ENCODE peak calls at places on chromosome 7, in nine cellular contexts. One of them, this sample, is unnamed.

GRCh38 chr7:105776068-105776790 is 100.2 kb downstream of the ATXN7L1 start:
- DNase-seq in left ventricle myocardium inferior: no peak
- DNase-seq in GM12865: no peak
- DNase-seq in stomach: peak
- DNase-seq in A549: peak
- DNase-seq in activated B cell treated with CpG ODN at 0.5 μM for 24 hours: no peak
- DNase-seq in bronchial epithelial cell: peak
- DNase-seq in endothelial cell: no peak
- DNase-seq in AG10803: peak
- DNase-seq in this sample: no peak

GRCh38 chr7:17530741-17531417 is 232.4 kb downstream of the AHR start:
- DNase-seq in A549: no peak
- DNase-seq in GM12865: peak
- DNase-seq in left ventricle myocardium inferior: no peak
- DNase-seq in AG10803: no peak
- DNase-seq in endothelial cell: no peak
- DNase-seq in activated B cell treated with CpG ODN at 0.5 μM for 24 hours: no peak
- DNase-seq in stomach: no peak
- DNase-seq in bronchial epithelial cell: peak
- DNase-seq in this sample: no peak

GRCh38 chr7:66837007-66837406 is 84.0 kb upstream of the TMEM248 start:
- DNase-seq in bronchial epithelial cell: peak
- DNase-seq in activated B cell treated with CpG ODN at 0.5 μM for 24 hours: no peak
- DNase-seq in stomach: peak
- DNase-seq in AG10803: no peak
- DNase-seq in A549: no peak
- DNase-seq in endothelial cell: no peak
- DNase-seq in left ventricle myocardium inferior: no peak
- DNase-seq in GM12865: peak
- DNase-seq in this sample: no peak

GRCh38 chr7:128120116-128120515 is 88.9 kb upstream of the LRRC4 start:
- DNase-seq in bronchial epithelial cell: no peak
- DNase-seq in activated B cell treated with CpG ODN at 0.5 μM for 24 hours: no peak
- DNase-seq in A549: no peak
- DNase-seq in stomach: no peak
- DNase-seq in endothelial cell: no peak
- DNase-seq in left ventricle myocardium inferior: no peak
- DNase-seq in GM12865: no peak
- DNase-seq in AG10803: no peak
- DNase-seq in this sample: no peak

GRCh38 chr7:143361552-143362125 is 874 bp downstream of the FAM131B start:
- DNase-seq in left ventricle myocardium inferior: no peak
- DNase-seq in GM12865: no peak
- DNase-seq in endothelial cell: no peak
- DNase-seq in stomach: no peak
- DNase-seq in bronchial epithelial cell: no peak
- DNase-seq in activated B cell treated with CpG ODN at 0.5 μM for 24 hours: no peak
- DNase-seq in AG10803: no peak
- DNase-seq in A549: no peak
- DNase-seq in this sample: no peak

GRCh38 chr7:51316262-51316665 is 345 bp downstream of the COBL start:
- DNase-seq in A549: peak
- DNase-seq in left ventricle myocardium inferior: peak
- DNase-seq in AG10803: no peak
- DNase-seq in GM12865: no peak
- DNase-seq in activated B cell treated with CpG ODN at 0.5 μM for 24 hours: no peak
- DNase-seq in bronchial epithelial cell: no peak
- DNase-seq in endothelial cell: peak
- DNase-seq in stomach: peak
- DNase-seq in this sample: no peak

GRCh38 chr7:14016950-14017349 is 27.5 kb upstream of the ETV1 start:
- DNase-seq in activated B cell treated with CpG ODN at 0.5 μM for 24 hours: no peak
- DNase-seq in A549: no peak
- DNase-seq in GM12865: no peak
- DNase-seq in stomach: no peak
- DNase-seq in left ventricle myocardium inferior: no peak
- DNase-seq in bronchial epithelial cell: no peak
- DNase-seq in endothelial cell: no peak
- DNase-seq in AG10803: peak
- DNase-seq in this sample: no peak

GRCh38 chr7:1922071-1922869 is 252.2 kb downstream of the ELFN1 start:
- DNase-seq in left ventricle myocardium inferior: no peak
- DNase-seq in A549: no peak
- DNase-seq in activated B cell treated with CpG ODN at 0.5 μM for 24 hours: no peak
- DNase-seq in GM12865: no peak
- DNase-seq in endothelial cell: no peak
- DNase-seq in stomach: no peak
- DNase-seq in AG10803: peak
- DNase-seq in bronchial epithelial cell: no peak
- DNase-seq in this sample: no peak

GRCh38 chr7:70383947-70384475 is 747.9 kb upstream of the GALNT17 start:
- DNase-seq in bronchial epithelial cell: no peak
- DNase-seq in activated B cell treated with CpG ODN at 0.5 μM for 24 hours: no peak
- DNase-seq in AG10803: no peak
- DNase-seq in stomach: no peak
- DNase-seq in A549: no peak
- DNase-seq in endothelial cell: no peak
- DNase-seq in left ventricle myocardium inferior: no peak
- DNase-seq in GM12865: no peak
- DNase-seq in this sample: no peak

GRCh38 chr7:48090095-48090805 is 1.2 kb downstream of the UPP1 start:
- DNase-seq in GM12865: no peak
- DNase-seq in left ventricle myocardium inferior: peak
- DNase-seq in bronchial epithelial cell: no peak
- DNase-seq in A549: no peak
- DNase-seq in AG10803: no peak
- DNase-seq in stomach: no peak
- DNase-seq in endothelial cell: peak
- DNase-seq in activated B cell treated with CpG ODN at 0.5 μM for 24 hours: no peak
- DNase-seq in this sample: no peak

GRCh38 chr7:130292682-130293257 is at the start of gene CPA4:
- DNase-seq in stomach: no peak
- DNase-seq in A549: peak
- DNase-seq in endothelial cell: no peak
- DNase-seq in GM12865: peak
- DNase-seq in activated B cell treated with CpG ODN at 0.5 μM for 24 hours: no peak
- DNase-seq in AG10803: peak
- DNase-seq in left ventricle myocardium inferior: no peak
- DNase-seq in bronchial epithelial cell: peak
- DNase-seq in this sample: no peak

GRCh38 chr7:102285541-102286236 is 979 bp upstream of the SH2B2 start:
- DNase-seq in AG10803: no peak
- DNase-seq in left ventricle myocardium inferior: no peak
- DNase-seq in GM12865: no peak
- DNase-seq in stomach: no peak
- DNase-seq in endothelial cell: no peak
- DNase-seq in activated B cell treated with CpG ODN at 0.5 μM for 24 hours: no peak
- DNase-seq in bronchial epithelial cell: no peak
- DNase-seq in A549: no peak
- DNase-seq in this sample: no peak

GRCh38 chr7:102287082-102287464 is 405 bp downstream of the SH2B2 start:
- DNase-seq in bronchial epithelial cell: no peak
- DNase-seq in activated B cell treated with CpG ODN at 0.5 μM for 24 hours: no peak
- DNase-seq in stomach: no peak
- DNase-seq in AG10803: no peak
- DNase-seq in GM12865: no peak
- DNase-seq in endothelial cell: no peak
- DNase-seq in left ventricle myocardium inferior: peak
- DNase-seq in A549: no peak
- DNase-seq in this sample: no peak

GRCh38 chr7:102284891-102285540 is 1.7 kb upstream of the SH2B2 start:
- DNase-seq in A549: no peak
- DNase-seq in GM12865: no peak
- DNase-seq in activated B cell treated with CpG ODN at 0.5 μM for 24 hours: peak
- DNase-seq in bronchial epithelial cell: no peak
- DNase-seq in stomach: peak
- DNase-seq in left ventricle myocardium inferior: peak
- DNase-seq in endothelial cell: no peak
- DNase-seq in AG10803: no peak
- DNase-seq in this sample: no peak

GRCh38 chr7:102287465-102288146 is 938 bp downstream of the SH2B2 start:
- DNase-seq in A549: no peak
- DNase-seq in GM12865: peak
- DNase-seq in stomach: peak
- DNase-seq in AG10803: no peak
- DNase-seq in endothelial cell: no peak
- DNase-seq in left ventricle myocardium inferior: no peak
- DNase-seq in bronchial epithelial cell: no peak
- DNase-seq in activated B cell treated with CpG ODN at 0.5 μM for 24 hours: peak
- DNase-seq in this sample: peak

GRCh38 chr7:102286237-102287081 is at the start of gene SH2B2:
- DNase-seq in AG10803: peak
- DNase-seq in endothelial cell: peak
- DNase-seq in left ventricle myocardium inferior: peak
- DNase-seq in A549: no peak
- DNase-seq in activated B cell treated with CpG ODN at 0.5 μM for 24 hours: peak
- DNase-seq in GM12865: peak
- DNase-seq in bronchial epithelial cell: peak
- DNase-seq in stomach: peak
- DNase-seq in this sample: peak
- TF ChIP-seq CTCF in AG10803: no peak
- TF ChIP-seq CTCF in endothelial cell: no peak
- TF ChIP-seq CTCF in left ventricle myocardium inferior: no peak
- TF ChIP-seq CTCF in A549: no peak
- TF ChIP-seq CTCF in activated B cell treated with CpG ODN at 0.5 μM for 24 hours: no peak
- TF ChIP-seq CTCF in GM12865: no peak
- TF ChIP-seq CTCF in bronchial epithelial cell: no peak
- TF ChIP-seq CTCF in stomach: no peak
- TF ChIP-seq CTCF in this sample: no peak

DNA sequence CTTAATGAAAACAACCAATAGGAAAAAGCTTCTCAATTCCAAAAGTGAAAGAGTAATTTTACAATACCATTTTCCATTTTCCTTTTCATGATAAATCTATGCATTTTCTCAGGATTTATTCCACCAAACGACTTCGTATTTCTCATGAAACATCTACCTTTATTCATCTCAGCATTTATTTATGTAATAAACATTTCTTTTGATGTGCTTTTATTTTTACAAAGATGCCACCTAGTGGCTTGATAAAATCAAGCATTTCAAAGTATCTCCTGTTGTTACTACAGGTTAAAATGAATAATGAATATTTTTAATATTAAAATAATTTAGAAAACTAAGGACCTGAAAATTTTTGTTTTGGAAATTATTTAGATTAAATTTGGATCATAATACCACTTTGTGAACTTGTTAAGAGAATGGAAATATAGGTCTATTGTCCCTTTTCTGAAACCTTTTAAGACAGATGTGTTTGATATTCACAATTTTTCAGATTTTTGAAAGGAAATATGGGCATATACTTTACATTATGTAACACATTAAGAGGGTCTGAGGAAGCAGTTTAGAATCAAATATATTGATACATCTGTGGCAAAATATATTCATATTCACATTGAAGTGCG is 2.7 kb upstream of the IQUB start:
- DNase-seq in AG10803: peak
- DNase-seq in GM12865: peak
- DNase-seq in endothelial cell: no peak
- DNase-seq in stomach: no peak
- DNase-seq in A549: no peak
- DNase-seq in bronchial epithelial cell: peak
- DNase-seq in left ventricle myocardium inferior: no peak
- DNase-seq in activated B cell treated with CpG ODN at 0.5 μM for 24 hours: no peak
- DNase-seq in this sample: no peak
- TF ChIP-seq CTCF in AG10803: peak
- TF ChIP-seq CTCF in GM12865: peak
- TF ChIP-seq CTCF in endothelial cell: peak
- TF ChIP-seq CTCF in stomach: peak
- TF ChIP-seq CTCF in A549: peak
- TF ChIP-seq CTCF in bronchial epithelial cell: peak
- TF ChIP-seq CTCF in left ventricle myocardium inferior: peak
- TF ChIP-seq CTCF in activated B cell treated with CpG ODN at 0.5 μM for 24 hours: peak
- TF ChIP-seq CTCF in this sample: peak

DNA sequence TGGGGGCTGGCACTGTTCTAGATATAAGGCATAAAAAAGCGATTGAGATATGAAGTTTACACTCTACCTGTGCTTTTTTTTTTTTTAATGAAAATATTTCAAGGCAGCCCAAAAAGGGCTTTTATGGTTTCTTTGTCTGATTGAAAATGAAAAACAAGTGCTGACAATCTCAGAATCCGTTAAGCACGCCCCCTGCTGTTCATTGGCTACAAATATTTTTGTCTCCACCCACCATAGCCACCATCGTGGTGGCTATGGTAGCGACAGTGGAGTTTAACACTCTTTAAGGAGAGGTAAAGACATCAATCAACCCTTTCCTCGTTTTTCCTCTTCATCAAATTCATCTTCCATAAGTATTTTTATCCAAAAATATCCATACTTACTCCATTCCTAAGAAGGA is 94.2 kb downstream of the CD36 start:
- DNase-seq in endothelial cell: no peak
- DNase-seq in activated B cell treated with CpG ODN at 0.5 μM for 24 hours: no peak
- DNase-seq in bronchial epithelial cell: no peak
- DNase-seq in AG10803: no peak
- DNase-seq in A549: no peak
- DNase-seq in left ventricle myocardium inferior: no peak
- DNase-seq in GM12865: peak
- DNase-seq in stomach: no peak
- DNase-seq in this sample: no peak
- TF ChIP-seq CTCF in endothelial cell: peak
- TF ChIP-seq CTCF in activated B cell treated with CpG ODN at 0.5 μM for 24 hours: no peak
- TF ChIP-seq CTCF in bronchial epithelial cell: no peak
- TF ChIP-seq CTCF in AG10803: no peak
- TF ChIP-seq CTCF in A549: peak
- TF ChIP-seq CTCF in left ventricle myocardium inferior: peak
- TF ChIP-seq CTCF in GM12865: peak
- TF ChIP-seq CTCF in stomach: no peak
- TF ChIP-seq CTCF in this sample: peak

DNA sequence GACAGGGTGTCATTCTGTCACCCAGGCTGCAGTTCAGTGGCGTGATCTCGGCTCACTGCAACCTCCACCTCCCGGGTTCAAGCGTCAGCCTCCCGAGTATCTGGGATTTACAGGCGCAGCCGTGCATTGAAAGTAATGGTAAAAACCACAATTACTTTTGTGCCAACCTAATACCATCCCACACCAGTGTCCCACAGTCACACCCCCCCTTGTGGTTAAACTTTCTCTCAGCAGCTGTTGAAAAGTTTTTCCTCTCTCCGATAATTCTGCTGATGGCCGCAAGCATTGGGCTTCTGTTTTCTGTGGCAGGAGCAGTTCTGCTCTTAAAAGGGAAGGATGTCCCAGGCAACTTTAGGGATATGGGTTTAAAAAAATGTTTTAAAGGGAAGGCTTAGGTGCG is 6.6 kb upstream of the LAT2 start:
- DNase-seq in A549: peak
- DNase-seq in AG10803: peak
- DNase-seq in stomach: peak
- DNase-seq in activated B cell treated with CpG ODN at 0.5 μM for 24 hours: no peak
- DNase-seq in GM12865: peak
- DNase-seq in bronchial epithelial cell: peak
- DNase-seq in endothelial cell: peak
- DNase-seq in left ventricle myocardium inferior: no peak
- DNase-seq in this sample: no peak
- TF ChIP-seq CTCF in A549: peak
- TF ChIP-seq CTCF in AG10803: peak
- TF ChIP-seq CTCF in stomach: peak
- TF ChIP-seq CTCF in activated B cell treated with CpG ODN at 0.5 μM for 24 hours: peak
- TF ChIP-seq CTCF in GM12865: peak
- TF ChIP-seq CTCF in bronchial epithelial cell: peak
- TF ChIP-seq CTCF in endothelial cell: peak
- TF ChIP-seq CTCF in left ventricle myocardium inferior: peak
- TF ChIP-seq CTCF in this sample: no peak

GRCh38 chr7:31059551-31059950 is 7.4 kb downstream of the ADCYAP1R1 start:
- DNase-seq in A549: no peak
- DNase-seq in GM12865: no peak
- DNase-seq in stomach: no peak
- DNase-seq in bronchial epithelial cell: no peak
- DNase-seq in activated B cell treated with CpG ODN at 0.5 μM for 24 hours: no peak
- DNase-seq in left ventricle myocardium inferior: no peak
- DNase-seq in endothelial cell: peak
- DNase-seq in AG10803: no peak
- DNase-seq in this sample: no peak
- TF ChIP-seq CTCF in A549: no peak
- TF ChIP-seq CTCF in GM12865: no peak
- TF ChIP-seq CTCF in stomach: no peak
- TF ChIP-seq CTCF in bronchial epithelial cell: no peak
- TF ChIP-seq CTCF in activated B cell treated with CpG ODN at 0.5 μM for 24 hours: no peak
- TF ChIP-seq CTCF in left ventricle myocardium inferior: no peak
- TF ChIP-seq CTCF in endothelial cell: no peak
- TF ChIP-seq CTCF in AG10803: no peak
- TF ChIP-seq CTCF in this sample: no peak

This sample was measured in mesothelial cell of epicardium.